ENCODE peak calls at places on chromosomes 1 and 21, in four cellular contexts. One of them, this sample, is unnamed.

GRCh38 chr1:59743324-59744108 is 71.2 kb upstream of the HOOK1 start:
- DNase-seq in colonic mucosa: no peak
- DNase-seq in heart right ventricle: no peak
- DNase-seq in CD8-positive, alpha-beta T cell: no peak
- DNase-seq in this sample: no peak

GRCh38 chr1:152869808-152870419 is 8.2 kb upstream of the SMCP start:
- DNase-seq in colonic mucosa: peak; percentile 69
- DNase-seq in heart right ventricle: peak; percentile 13
- DNase-seq in CD8-positive, alpha-beta T cell: no peak
- DNase-seq in this sample: no peak

GRCh38 chr21:35398366-35398982 is 349.4 kb upstream of the RUNX1 start:
- DNase-seq in colonic mucosa: no peak
- DNase-seq in heart right ventricle: no peak
- DNase-seq in CD8-positive, alpha-beta T cell: no peak
- DNase-seq in this sample: no peak

GRCh38 chr1:67847466-67847865 is 14.2 kb upstream of the GNG12 start:
- DNase-seq in colonic mucosa: no peak
- DNase-seq in heart right ventricle: no peak
- DNase-seq in CD8-positive, alpha-beta T cell: no peak
- DNase-seq in this sample: no peak

GRCh38 chr1:156422602-156423091 is 53.6 kb downstream of the RHBG start:
- DNase-seq in colonic mucosa: no peak
- DNase-seq in heart right ventricle: no peak
- DNase-seq in CD8-positive, alpha-beta T cell: no peak
- DNase-seq in this sample: peak; percentile 21

GRCh38 chr1:222996307-222996983 is 146.6 kb downstream of the TLR5 start:
- DNase-seq in colonic mucosa: no peak
- DNase-seq in heart right ventricle: no peak
- DNase-seq in CD8-positive, alpha-beta T cell: no peak
- DNase-seq in this sample: no peak

GRCh38 chr1:226990133-226990716 is 50.1 kb downstream of the COQ8A start:
- DNase-seq in colonic mucosa: peak; percentile 88
- DNase-seq in heart right ventricle: peak; percentile 33
- DNase-seq in CD8-positive, alpha-beta T cell: no peak
- DNase-seq in this sample: peak; percentile 54

GRCh38 chr1:46991083-46991923 is 32.2 kb upstream of the CYP4X1 start:
- DNase-seq in colonic mucosa: no peak
- DNase-seq in heart right ventricle: no peak
- DNase-seq in CD8-positive, alpha-beta T cell: no peak
- DNase-seq in this sample: no peak

GRCh38 chr1:39671793-39672550 is at the start of gene NT5C1A:
- DNase-seq in colonic mucosa: no peak
- DNase-seq in heart right ventricle: peak; percentile 67
- DNase-seq in CD8-positive, alpha-beta T cell: no peak
- DNase-seq in this sample: no peak

GRCh38 chr1:176876966-176877515 is 287.5 kb downstream of the ASTN1 start:
- DNase-seq in colonic mucosa: no peak
- DNase-seq in heart right ventricle: no peak
- DNase-seq in CD8-positive, alpha-beta T cell: no peak
- DNase-seq in this sample: no peak

GRCh38 chr1:172697463-172698100 is 38.7 kb downstream of the FASLG start:
- DNase-seq in colonic mucosa: no peak
- DNase-seq in heart right ventricle: no peak
- DNase-seq in CD8-positive, alpha-beta T cell: no peak
- DNase-seq in this sample: no peak

GRCh38 chr1:12722626-12723025 is 6.7 kb downstream of the AADACL3 start:
- DNase-seq in colonic mucosa: no peak
- DNase-seq in heart right ventricle: no peak
- DNase-seq in CD8-positive, alpha-beta T cell: no peak
- DNase-seq in this sample: no peak

GRCh38 chr1:176888471-176889032 is 276.0 kb downstream of the ASTN1 start:
- DNase-seq in colonic mucosa: no peak
- DNase-seq in heart right ventricle: no peak
- DNase-seq in CD8-positive, alpha-beta T cell: no peak
- DNase-seq in this sample: no peak

GRCh38 chr1:160414836-160415235 is 14.5 kb downstream of the VANGL2 start:
- DNase-seq in colonic mucosa: no peak
- DNase-seq in heart right ventricle: no peak
- DNase-seq in CD8-positive, alpha-beta T cell: no peak
- DNase-seq in this sample: no peak

GRCh38 chr1:18900303-18900841 is 2.0 kb downstream of the ALDH4A1 start:
- DNase-seq in colonic mucosa: no peak
- DNase-seq in heart right ventricle: no peak
- DNase-seq in CD8-positive, alpha-beta T cell: no peak
- DNase-seq in this sample: no peak

GRCh38 chr1:154716012-154716411 is 108.0 kb upstream of the ADAR start:
- DNase-seq in colonic mucosa: no peak
- DNase-seq in heart right ventricle: no peak
- DNase-seq in CD8-positive, alpha-beta T cell: no peak
- DNase-seq in this sample: peak; percentile 86

GRCh38 chr1:94859157-94859556 is 39.0 kb downstream of the SLC44A3 start:
- DNase-seq in colonic mucosa: no peak
- DNase-seq in heart right ventricle: no peak
- DNase-seq in CD8-positive, alpha-beta T cell: no peak
- DNase-seq in this sample: no peak

GRCh38 chr1:29297476-29297875 is 61.2 kb downstream of the PTPRU start:
- DNase-seq in colonic mucosa: no peak
- DNase-seq in heart right ventricle: no peak
- DNase-seq in CD8-positive, alpha-beta T cell: no peak
- DNase-seq in this sample: no peak

GRCh38 chr1:157868664-157869063 is 27.1 kb upstream of the CD5L start:
- DNase-seq in colonic mucosa: no peak
- DNase-seq in heart right ventricle: no peak
- DNase-seq in CD8-positive, alpha-beta T cell: no peak
- DNase-seq in this sample: no peak

GRCh38 chr1:185804206-185804605 is 70.0 kb downstream of the HMCN1 start:
- DNase-seq in colonic mucosa: no peak
- DNase-seq in heart right ventricle: no peak
- DNase-seq in CD8-positive, alpha-beta T cell: no peak
- DNase-seq in this sample: no peak

GRCh38 chr21:27569091-27569490 is 602.2 kb upstream of the ADAMTS5 start:
- DNase-seq in colonic mucosa: no peak
- DNase-seq in heart right ventricle: no peak
- DNase-seq in CD8-positive, alpha-beta T cell: no peak
- DNase-seq in this sample: no peak

GRCh38 chr1:159921700-159922498 is 3.4 kb downstream of the TAGLN2 start:
- DNase-seq in colonic mucosa: no peak
- DNase-seq in heart right ventricle: peak; percentile 41
- DNase-seq in CD8-positive, alpha-beta T cell: no peak
- DNase-seq in this sample: no peak

GRCh38 chr1:148372731-148373130 is 110.4 kb downstream of the PPIAL4G start:
- DNase-seq in colonic mucosa: peak; percentile 40
- DNase-seq in heart right ventricle: no peak
- DNase-seq in CD8-positive, alpha-beta T cell: no peak
- DNase-seq in this sample: no peak

GRCh38 chr1:178540646-178541045 is 27.7 kb downstream of the TEX35 start:
- DNase-seq in colonic mucosa: no peak
- DNase-seq in heart right ventricle: no peak
- DNase-seq in CD8-positive, alpha-beta T cell: no peak
- DNase-seq in this sample: no peak

GRCh38 chr1:61284226-61284854 is 202.0 kb downstream of the NFIA start:
- DNase-seq in colonic mucosa: no peak
- DNase-seq in heart right ventricle: no peak
- DNase-seq in CD8-positive, alpha-beta T cell: no peak
- DNase-seq in this sample: no peak

GRCh38 chr1:73771396-73771795 is 426.6 kb downstream of the LRRIQ3 start:
- DNase-seq in colonic mucosa: no peak
- DNase-seq in heart right ventricle: no peak
- DNase-seq in CD8-positive, alpha-beta T cell: no peak
- DNase-seq in this sample: no peak

GRCh38 chr1:9730096-9730901 is 78.8 kb downstream of the PIK3CD start:
- DNase-seq in colonic mucosa: peak; percentile 39
- DNase-seq in heart right ventricle: peak; percentile 44
- DNase-seq in CD8-positive, alpha-beta T cell: no peak
- DNase-seq in this sample: peak; percentile 92

DNA sequence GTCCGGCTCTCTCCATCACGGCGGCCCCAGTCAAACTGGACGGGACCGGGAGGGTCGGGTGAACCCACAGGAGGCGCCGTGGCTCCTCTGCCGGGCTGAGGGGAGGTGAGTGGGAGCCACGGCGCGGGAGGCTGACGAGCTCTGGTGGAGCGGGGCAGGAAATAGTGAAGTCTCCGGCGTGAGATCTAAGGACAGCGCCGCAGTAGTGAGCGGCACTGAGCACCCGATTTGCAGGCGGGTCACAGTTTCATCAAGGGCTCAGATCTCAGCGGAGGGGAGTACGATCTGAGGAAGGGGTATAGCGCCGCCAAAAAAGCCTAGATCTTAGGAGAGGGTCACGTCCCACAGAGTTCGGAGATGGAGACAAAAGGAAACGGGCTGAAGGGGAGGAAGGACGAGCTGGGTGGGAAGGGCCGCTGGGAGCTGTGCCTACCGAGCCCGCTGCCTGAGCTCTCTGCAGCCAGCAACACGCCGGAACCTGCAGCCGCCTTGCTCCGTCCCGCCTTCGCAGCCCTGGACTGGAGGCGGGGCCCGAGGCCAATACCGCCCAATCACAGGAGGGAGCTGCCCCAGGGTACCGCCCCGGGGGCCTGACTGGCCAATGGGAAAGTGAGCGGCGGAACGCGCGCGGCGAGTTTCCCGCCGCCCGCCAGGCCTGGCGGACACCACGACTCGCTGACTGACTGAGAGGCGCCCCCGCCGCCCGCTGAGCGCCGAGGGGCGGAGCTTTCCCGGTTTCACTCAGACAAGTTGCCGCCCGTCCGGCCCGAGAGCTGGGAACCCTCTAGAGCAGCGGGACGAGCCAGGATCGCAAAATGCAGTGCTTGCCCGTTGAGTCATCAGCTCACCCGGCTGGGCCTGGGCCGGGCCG is 1.9 kb downstream of the SFN start:
- DNase-seq in colonic mucosa: peak; percentile 97
- DNase-seq in heart right ventricle: peak; percentile 97
- DNase-seq in CD8-positive, alpha-beta T cell: peak; percentile 89
- DNase-seq in this sample: peak; percentile 88
- TF ChIP-seq CTCF in colonic mucosa: no peak
- TF ChIP-seq CTCF in heart right ventricle: no peak
- TF ChIP-seq CTCF in CD8-positive, alpha-beta T cell: no peak
- TF ChIP-seq CTCF in this sample: no peak

GRCh38 chr1:26189751-26190275 is 589 bp upstream of the CATSPER4 start:
- DNase-seq in colonic mucosa: no peak
- DNase-seq in heart right ventricle: no peak
- DNase-seq in CD8-positive, alpha-beta T cell: no peak
- DNase-seq in this sample: no peak
- TF ChIP-seq CTCF in colonic mucosa: no peak
- TF ChIP-seq CTCF in heart right ventricle: no peak
- TF ChIP-seq CTCF in CD8-positive, alpha-beta T cell: no peak
- TF ChIP-seq CTCF in this sample: no peak

DNA sequence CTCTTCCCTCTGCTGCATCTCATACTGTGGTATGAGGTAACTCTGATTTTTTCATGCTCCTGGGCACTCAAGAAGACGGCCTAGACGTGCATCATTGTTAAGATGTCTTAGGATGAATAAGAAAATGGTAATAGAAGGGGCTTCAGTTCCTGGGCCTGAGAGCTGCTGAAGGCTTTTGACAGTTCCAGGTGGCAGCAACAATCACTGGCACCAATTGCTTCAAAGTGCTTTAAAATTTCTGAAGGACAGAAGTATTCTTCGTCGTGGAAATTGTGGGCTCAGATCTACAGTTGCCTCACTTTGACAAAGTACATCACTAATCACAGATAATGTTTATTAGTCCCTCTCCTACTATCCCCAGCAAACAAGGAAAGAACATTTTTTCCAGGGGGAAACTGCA is 536.6 kb upstream of the CAMK1G start:
- DNase-seq in colonic mucosa: no peak
- DNase-seq in heart right ventricle: no peak
- DNase-seq in CD8-positive, alpha-beta T cell: no peak
- DNase-seq in this sample: no peak
- TF ChIP-seq CTCF in colonic mucosa: no peak
- TF ChIP-seq CTCF in heart right ventricle: no peak
- TF ChIP-seq CTCF in CD8-positive, alpha-beta T cell: no peak
- TF ChIP-seq CTCF in this sample: no peak

GRCh38 chr1:17696417-17697301 is 58.5 kb upstream of the ACTL8 start:
- DNase-seq in colonic mucosa: no peak
- DNase-seq in heart right ventricle: no peak
- DNase-seq in CD8-positive, alpha-beta T cell: no peak
- DNase-seq in this sample: no peak
- TF ChIP-seq CTCF in colonic mucosa: no peak
- TF ChIP-seq CTCF in heart right ventricle: no peak
- TF ChIP-seq CTCF in CD8-positive, alpha-beta T cell: no peak
- TF ChIP-seq CTCF in this sample: no peak

GRCh38 chr1:119968068-119968492 is 71.8 kb upstream of the ADAM30 start:
- DNase-seq in colonic mucosa: peak; percentile 84
- DNase-seq in heart right ventricle: peak; percentile 39
- DNase-seq in CD8-positive, alpha-beta T cell: peak; percentile 49
- DNase-seq in this sample: peak; percentile 80
- TF ChIP-seq CTCF in colonic mucosa: peak; percentile 85
- TF ChIP-seq CTCF in heart right ventricle: peak; percentile 18
- TF ChIP-seq CTCF in CD8-positive, alpha-beta T cell: peak; percentile 81
- TF ChIP-seq CTCF in this sample: peak; percentile 87

DNA sequence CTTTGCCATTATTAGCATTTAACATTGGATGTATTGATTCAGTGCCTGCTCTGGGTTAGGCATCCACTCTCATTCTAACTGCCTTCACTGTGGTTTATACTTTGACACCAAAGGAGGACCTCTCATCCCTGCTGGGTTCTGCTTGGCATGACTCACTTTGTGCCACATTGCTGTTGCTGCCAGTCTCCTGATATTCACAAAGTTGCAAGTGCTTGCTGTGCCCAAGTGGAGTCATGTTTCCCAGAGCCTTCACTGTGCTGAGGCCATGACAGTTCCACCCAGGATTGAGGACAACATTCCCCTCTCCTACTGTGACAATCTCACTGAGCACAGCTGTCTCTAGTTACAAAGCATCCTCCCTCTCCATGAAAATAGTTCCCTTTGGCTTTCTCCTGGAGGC is 519.9 kb upstream of the USP24 start:
- DNase-seq in colonic mucosa: no peak
- DNase-seq in heart right ventricle: no peak
- DNase-seq in CD8-positive, alpha-beta T cell: no peak
- DNase-seq in this sample: no peak
- TF ChIP-seq CTCF in colonic mucosa: no peak
- TF ChIP-seq CTCF in heart right ventricle: no peak
- TF ChIP-seq CTCF in CD8-positive, alpha-beta T cell: no peak
- TF ChIP-seq CTCF in this sample: no peak

GRCh38 chr1:231045318-231045717 is 5.3 kb upstream of the FAM89A start:
- DNase-seq in colonic mucosa: no peak
- DNase-seq in heart right ventricle: no peak
- DNase-seq in CD8-positive, alpha-beta T cell: no peak
- DNase-seq in this sample: no peak
- TF ChIP-seq CTCF in colonic mucosa: no peak
- TF ChIP-seq CTCF in heart right ventricle: no peak
- TF ChIP-seq CTCF in CD8-positive, alpha-beta T cell: no peak
- TF ChIP-seq CTCF in this sample: no peak

DNA sequence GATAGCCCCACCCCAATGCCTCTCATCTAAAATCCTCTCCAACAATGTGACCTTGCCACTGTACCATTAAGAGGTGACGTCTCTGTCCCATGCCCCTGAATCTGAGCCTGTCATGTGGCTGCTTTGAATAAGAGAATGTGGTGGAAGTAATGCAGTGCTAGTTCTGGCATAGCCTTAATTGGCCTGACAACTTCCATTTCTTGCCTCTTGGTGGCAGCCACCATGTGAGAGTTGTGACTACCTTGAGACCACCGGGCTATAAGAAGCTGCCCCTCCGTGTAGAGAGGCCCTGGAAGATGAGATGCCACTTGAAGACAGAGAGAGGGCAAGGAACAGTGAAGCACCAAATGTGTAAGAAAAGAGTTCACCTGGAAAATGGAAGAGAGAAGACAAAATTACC is 95.4 kb downstream of the POFUT2 start:
- DNase-seq in colonic mucosa: no peak
- DNase-seq in heart right ventricle: no peak
- DNase-seq in CD8-positive, alpha-beta T cell: no peak
- DNase-seq in this sample: no peak
- TF ChIP-seq CTCF in colonic mucosa: no peak
- TF ChIP-seq CTCF in heart right ventricle: no peak
- TF ChIP-seq CTCF in CD8-positive, alpha-beta T cell: no peak
- TF ChIP-seq CTCF in this sample: no peak

This sample was measured in CD14-positive monocyte.